ENCODE peak calls at places on chromosomes 2 and 18, in four cellular contexts. One of them, this sample, is unnamed.

GRCh38 chr2:201260302-201260800 is at the start of gene CASP8:
- DNase-seq in RWPE2: no peak
- DNase-seq in K562: no peak
- DNase-seq in transverse colon: peak; percentile 62
- DNase-seq in this sample: no peak

GRCh38 chr2:47002480-47003381 is 87.1 kb upstream of the MCFD2 start:
- DNase-seq in transverse colon: no peak
- DNase-seq in RWPE2: no peak
- DNase-seq in K562: no peak
- DNase-seq in this sample: peak; percentile 96

GRCh38 chr2:1739961-1740713 is 4.2 kb downstream of the PXDN start:
- DNase-seq in K562: no peak
- DNase-seq in RWPE2: no peak
- DNase-seq in transverse colon: no peak
- DNase-seq in this sample: no peak

GRCh38 chr2:74188018-74188601 is 9.4 kb upstream of the MOB1A start:
- DNase-seq in RWPE2: peak; percentile 95
- DNase-seq in K562: no peak
- DNase-seq in transverse colon: no peak
- DNase-seq in this sample: no peak

GRCh38 chr2:16168506-16169264 is 228.3 kb downstream of the MYCN start:
- DNase-seq in K562: no peak
- DNase-seq in transverse colon: no peak
- DNase-seq in RWPE2: no peak
- DNase-seq in this sample: peak; percentile 100

GRCh38 chr2:130829020-130829419 is 7.7 kb upstream of the ARHGEF4 start:
- DNase-seq in transverse colon: no peak
- DNase-seq in RWPE2: peak; percentile 97
- DNase-seq in K562: no peak
- DNase-seq in this sample: no peak

GRCh38 chr2:196225213-196225612 is 53.8 kb upstream of the STK17B start:
- DNase-seq in transverse colon: no peak
- DNase-seq in RWPE2: no peak
- DNase-seq in K562: no peak
- DNase-seq in this sample: no peak

GRCh38 chr2:241633561-241633960 is 3.4 kb downstream of the THAP4 start:
- DNase-seq in RWPE2: no peak
- DNase-seq in transverse colon: no peak
- DNase-seq in K562: no peak
- DNase-seq in this sample: no peak

GRCh38 chr2:110865188-110865587 is 132.8 kb downstream of the ACOXL start:
- DNase-seq in transverse colon: peak; percentile 37
- DNase-seq in RWPE2: no peak
- DNase-seq in K562: no peak
- DNase-seq in this sample: no peak

GRCh38 chr2:45643095-45643494 is 8.4 kb upstream of the PRKCE start:
- DNase-seq in K562: no peak
- DNase-seq in transverse colon: no peak
- DNase-seq in RWPE2: no peak
- DNase-seq in this sample: no peak

GRCh38 chr18:73923866-73924265 is 223.8 kb downstream of the FBXO15 start:
- DNase-seq in transverse colon: no peak
- DNase-seq in K562: no peak
- DNase-seq in RWPE2: no peak
- DNase-seq in this sample: no peak

GRCh38 chr18:78682716-78683115 is 296.9 kb upstream of the SALL3 start:
- DNase-seq in K562: no peak
- DNase-seq in transverse colon: no peak
- DNase-seq in RWPE2: no peak
- DNase-seq in this sample: no peak

GRCh38 chr2:113157108-113157896 is 16.5 kb upstream of the PSD4 start:
- DNase-seq in RWPE2: no peak
- DNase-seq in transverse colon: peak; percentile 77
- DNase-seq in K562: peak; percentile 72
- DNase-seq in this sample: no peak

GRCh38 chr2:199895406-199895805 is 15.7 kb upstream of the C2orf69 start:
- DNase-seq in transverse colon: no peak
- DNase-seq in K562: no peak
- DNase-seq in RWPE2: no peak
- DNase-seq in this sample: no peak

GRCh38 chr2:181106229-181106628 is 125.8 kb downstream of the UBE2E3 start:
- DNase-seq in K562: no peak
- DNase-seq in RWPE2: no peak
- DNase-seq in transverse colon: no peak
- DNase-seq in this sample: peak; percentile 45

GRCh38 chr2:241895427-241895731 is 25.9 kb downstream of the RTP5 start:
- DNase-seq in RWPE2: no peak
- DNase-seq in transverse colon: no peak
- DNase-seq in K562: no peak
- DNase-seq in this sample: no peak

GRCh38 chr2:181715033-181715630 is 34.8 kb upstream of the NEUROD1 start:
- DNase-seq in transverse colon: peak; percentile 60
- DNase-seq in RWPE2: no peak
- DNase-seq in K562: peak; percentile 50
- DNase-seq in this sample: peak; percentile 52

GRCh38 chr2:66440011-66440542 is 5.2 kb downstream of the MEIS1 start:
- DNase-seq in RWPE2: no peak
- DNase-seq in transverse colon: no peak
- DNase-seq in K562: no peak
- DNase-seq in this sample: no peak

GRCh38 chr2:207815254-207815653 is 45.5 kb upstream of the FZD5 start:
- DNase-seq in K562: no peak
- DNase-seq in RWPE2: no peak
- DNase-seq in transverse colon: no peak
- DNase-seq in this sample: no peak

GRCh38 chr2:112155331-112156151 is 17.4 kb downstream of the FBLN7 start:
- DNase-seq in transverse colon: no peak
- DNase-seq in K562: no peak
- DNase-seq in RWPE2: no peak
- DNase-seq in this sample: no peak

GRCh38 chr2:102355526-102356380 is at the start of gene IL18R1:
- DNase-seq in RWPE2: peak; percentile 74
- DNase-seq in transverse colon: peak; percentile 84
- DNase-seq in K562: peak; percentile 58
- DNase-seq in this sample: peak; percentile 70

GRCh38 chr2:190514676-190515075 is 19.8 kb downstream of the NEMP2 start:
- DNase-seq in K562: no peak
- DNase-seq in RWPE2: no peak
- DNase-seq in transverse colon: no peak
- DNase-seq in this sample: no peak

GRCh38 chr2:20525041-20526035 is 78.5 kb downstream of the RHOB start:
- DNase-seq in RWPE2: no peak
- DNase-seq in transverse colon: peak; percentile 21
- DNase-seq in K562: no peak
- DNase-seq in this sample: peak; percentile 75

GRCh38 chr18:9025104-9025838 is 77.2 kb upstream of the NDUFV2 start:
- DNase-seq in transverse colon: no peak
- DNase-seq in RWPE2: no peak
- DNase-seq in K562: no peak
- DNase-seq in this sample: no peak

GRCh38 chr2:166147883-166148282 is 20.1 kb upstream of the SCN1A start:
- DNase-seq in RWPE2: no peak
- DNase-seq in transverse colon: no peak
- DNase-seq in K562: no peak
- DNase-seq in this sample: no peak

GRCh38 chr2:223027442-223027841 is 24.5 kb upstream of the KCNE4 start:
- DNase-seq in transverse colon: no peak
- DNase-seq in RWPE2: no peak
- DNase-seq in K562: no peak
- DNase-seq in this sample: no peak

GRCh38 chr2:60351321-60351720 is 202.1 kb downstream of the BCL11A start:
- DNase-seq in K562: no peak
- DNase-seq in RWPE2: no peak
- DNase-seq in transverse colon: no peak
- DNase-seq in this sample: no peak

GRCh38 chr2:60352491-60353405 is 200.7 kb downstream of the BCL11A start:
- DNase-seq in K562: no peak
- DNase-seq in transverse colon: peak; percentile 27
- DNase-seq in RWPE2: no peak
- DNase-seq in this sample: no peak

GRCh38 chr2:60351802-60352201 is 201.7 kb downstream of the BCL11A start:
- DNase-seq in K562: no peak
- DNase-seq in RWPE2: no peak
- DNase-seq in transverse colon: no peak
- DNase-seq in this sample: no peak

GRCh38 chr2:60353406-60353800 is 200.1 kb downstream of the BCL11A start:
- DNase-seq in transverse colon: peak; percentile 29
- DNase-seq in RWPE2: no peak
- DNase-seq in K562: no peak
- DNase-seq in this sample: no peak

DNA sequence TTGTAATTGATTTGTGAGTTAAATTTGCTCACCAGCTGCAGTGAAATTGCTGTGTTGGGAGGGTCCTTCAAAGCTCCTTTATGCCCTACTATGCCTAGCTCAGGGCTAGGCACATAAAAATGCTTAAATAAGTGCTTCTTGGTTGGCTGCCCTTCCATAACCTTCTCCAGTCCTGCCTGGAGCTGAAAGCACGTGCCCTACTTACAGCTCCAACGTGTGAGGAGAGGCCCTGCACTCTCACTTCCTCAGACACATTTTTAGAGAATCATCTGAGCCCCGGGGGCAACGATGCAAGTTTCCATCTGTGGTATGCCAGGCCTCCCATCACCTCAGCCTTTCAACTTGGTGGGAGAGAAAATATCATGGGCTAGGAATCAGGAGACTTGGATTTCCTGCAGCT is 202.7 kb downstream of the BCL11A start:
- DNase-seq in transverse colon: no peak
- DNase-seq in RWPE2: no peak
- DNase-seq in K562: no peak
- DNase-seq in this sample: no peak
- H3K4me1 ChIP-seq in transverse colon: no peaks in the 10 kb centered on the region
- H3K4me1 ChIP-seq in RWPE2: no peaks in the 10 kb centered on the region
- H3K4me1 ChIP-seq in K562: no peaks in the 10 kb centered on the region
- H3K4me1 ChIP-seq in this sample: no peaks in the 10 kb centered on the region

GRCh38 chr2:144509001-144509545 is 10.8 kb downstream of the ZEB2 start:
- DNase-seq in RWPE2: no peak
- DNase-seq in transverse colon: no peak
- DNase-seq in K562: no peak
- DNase-seq in this sample: no peak

GRCh38 chr2:144511222-144511855 is 8.6 kb downstream of the ZEB2 start:
- DNase-seq in K562: no peak
- DNase-seq in transverse colon: no peak
- DNase-seq in RWPE2: no peak
- DNase-seq in this sample: no peak

GRCh38 chr2:144508162-144508765 is 11.7 kb downstream of the ZEB2 start:
- DNase-seq in K562: no peak
- DNase-seq in transverse colon: no peak
- DNase-seq in RWPE2: no peak
- DNase-seq in this sample: no peak

GRCh38 chr2:144510206-144510991 is 9.5 kb downstream of the ZEB2 start:
- DNase-seq in transverse colon: no peak
- DNase-seq in K562: no peak
- DNase-seq in RWPE2: no peak
- DNase-seq in this sample: no peak

DNA sequence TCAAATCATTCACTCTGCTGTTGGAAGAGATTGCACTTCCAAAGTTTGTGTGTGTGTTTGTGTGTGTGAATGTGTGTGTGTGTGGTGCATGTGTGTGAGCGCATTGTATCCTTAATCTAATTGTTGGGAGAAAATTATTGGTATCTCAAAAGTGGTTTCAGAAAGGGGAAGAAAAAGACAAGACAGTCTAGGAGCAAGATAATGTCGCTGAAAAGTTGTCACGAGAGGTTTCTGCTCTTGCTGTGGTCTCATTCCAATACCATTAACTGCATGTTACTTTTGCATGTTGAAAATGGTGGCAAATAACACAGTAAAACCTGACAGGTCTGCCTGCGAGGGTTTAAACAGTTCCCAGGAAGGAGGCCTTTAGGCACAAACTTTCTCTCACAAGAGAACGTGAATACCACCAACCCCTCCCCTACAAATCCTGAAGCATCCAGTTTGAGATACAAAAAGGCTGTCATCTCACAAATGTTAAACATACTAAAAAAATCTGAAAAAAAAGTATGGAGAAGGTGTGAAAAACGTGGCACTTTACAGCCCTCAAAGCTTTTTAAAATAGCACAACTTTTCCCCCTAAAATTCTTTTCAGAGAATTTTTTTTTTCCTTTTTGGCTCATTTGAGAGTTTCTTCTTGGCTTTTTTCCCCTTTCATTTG is 10.2 kb downstream of the ZEB2 start:
- DNase-seq in transverse colon: no peak
- DNase-seq in K562: no peak
- DNase-seq in RWPE2: no peak
- DNase-seq in this sample: no peak
- H3K4me3 ChIP-seq in transverse colon: no peak overlapping the region
- H3K4me3 ChIP-seq in K562: peak overlapping the region; percentile 3
- H3K4me3 ChIP-seq in RWPE2: no peak overlapping the region
- H3K4me3 ChIP-seq in this sample: no peak overlapping the region

GRCh38 chr2:78701546-78701945 is 324.0 kb upstream of the REG3G start:
- DNase-seq in transverse colon: no peak
- DNase-seq in RWPE2: no peak
- DNase-seq in K562: no peak
- DNase-seq in this sample: no peak
- H3K4me1 ChIP-seq in transverse colon: no peaks in the 10 kb centered on the region
- H3K4me1 ChIP-seq in RWPE2: no peaks in the 10 kb centered on the region
- H3K4me1 ChIP-seq in K562: no peaks in the 10 kb centered on the region
- H3K4me1 ChIP-seq in this sample: no peaks in the 10 kb centered on the region

GRCh38 chr2:138503652-138504051 is 2.1 kb downstream of the SPOPL start:
- DNase-seq in K562: no peak
- DNase-seq in RWPE2: no peak
- DNase-seq in transverse colon: no peak
- DNase-seq in this sample: no peak

GRCh38 chr2:138502253-138503086 is 900 bp downstream of the SPOPL start:
- DNase-seq in transverse colon: no peak
- DNase-seq in RWPE2: no peak
- DNase-seq in K562: no peak
- DNase-seq in this sample: no peak

GRCh38 chr2:138504092-138504491 is 2.5 kb downstream of the SPOPL start:
- DNase-seq in RWPE2: no peak
- DNase-seq in transverse colon: no peak
- DNase-seq in K562: no peak
- DNase-seq in this sample: no peak

GRCh38 chr2:138503087-138503442 is 1.5 kb downstream of the SPOPL start:
- DNase-seq in transverse colon: no peak
- DNase-seq in K562: no peak
- DNase-seq in RWPE2: no peak
- DNase-seq in this sample: no peak

DNA sequence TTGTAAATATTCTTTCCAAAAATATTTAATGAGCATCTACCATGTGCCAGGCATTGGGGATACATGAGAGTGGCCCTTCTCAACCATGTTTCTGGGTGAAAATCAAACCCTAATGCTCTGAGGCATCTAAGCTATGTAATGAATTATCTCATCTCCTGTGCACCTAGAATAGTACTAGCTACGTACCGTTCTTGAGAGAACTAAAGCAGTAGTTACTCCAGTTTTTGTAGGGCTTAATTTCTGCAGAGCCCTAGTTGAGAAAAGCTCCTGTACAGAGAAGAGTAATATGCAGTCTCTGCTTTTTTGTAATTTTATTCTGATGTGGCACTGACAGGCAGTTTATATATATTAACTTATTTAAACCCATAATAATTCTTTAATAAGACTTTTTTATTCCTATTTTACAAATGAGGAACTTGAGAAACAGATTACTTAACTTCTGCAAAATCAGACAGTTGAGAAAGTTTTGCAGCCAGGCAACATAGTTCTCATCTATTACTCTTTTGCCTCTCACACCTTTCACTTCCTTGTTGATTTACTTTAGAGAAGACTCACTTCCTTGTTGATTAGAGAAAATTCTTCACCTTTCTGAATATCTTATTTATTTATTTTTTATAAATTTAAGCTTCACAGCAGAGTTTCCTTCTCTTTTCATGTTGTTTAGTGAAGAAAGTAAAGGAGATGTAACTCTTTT is 3.1 kb downstream of the SPOPL start:
- DNase-seq in RWPE2: no peak
- DNase-seq in K562: no peak
- DNase-seq in transverse colon: no peak
- DNase-seq in this sample: no peak
- H3K4me3 ChIP-seq in RWPE2: no peak overlapping the region
- H3K4me3 ChIP-seq in K562: no peak overlapping the region
- H3K4me3 ChIP-seq in transverse colon: no peak overlapping the region
- H3K4me3 ChIP-seq in this sample: no peak overlapping the region

This sample was measured in BE2C.